ENCODE peak calls at places on chromosomes 12 and 14, in four cellular contexts. Z, D, W and B are unnamed samples.

GRCh38 chr14:68397371-68397779 is 395.5 kb downstream of the ZFP36L1 start:
- DNase-seq in Z (peak; percentile 49), D (no peak), W (no peak), B (no peak)

GRCh38 chr12:60529261-60529660 is 933.4 kb downstream of the SLC16A7 start:
- DNase-seq in Z (no peak), D (no peak), W (no peak), B (no peak)

GRCh38 chr12:32490801-32491200 is 91.4 kb downstream of the FGD4 start:
- DNase-seq in Z (no peak), D (no peak), W (no peak), B (no peak)

GRCh38 chr12:57145460-57146059 is 1.9 kb downstream of the LRP1-AS start:
- DNase-seq in Z (no peak), D (no peak), W (no peak), B (no peak)

GRCh38 chr14:29310757-29311156 is 544.2 kb downstream of the FOXG1 start:
- DNase-seq in Z (peak; percentile 54), D (no peak), W (peak; percentile 88), B (no peak)

GRCh38 chr12:109943811-109944210 is 43.7 kb downstream of the TCHP start:
- DNase-seq in Z (no peak), D (no peak), W (no peak), B (no peak)

GRCh38 chr14:22266141-22266442 is 322.9 kb downstream of the DAD1 start:
- DNase-seq in Z (no peak), D (no peak), W (peak; percentile 74), B (no peak)

GRCh38 chr12:47273191-47273626 is 193.4 kb upstream of the AMIGO2 start:
- DNase-seq in Z (no peak), D (no peak), W (peak; percentile 19), B (no peak)

GRCh38 chr12:56299308-56299852 is 750 bp downstream of the CS start:
- DNase-seq in Z (no peak), D (peak; percentile 72), W (peak; percentile 39), B (no peak)

GRCh38 chr12:118866346-118866745 is 115.0 kb upstream of the SRRM4 start:
- DNase-seq in Z (no peak), D (no peak), W (no peak), B (no peak)

GRCh38 chr14:61337893-61338292 is 16.5 kb downstream of the PRKCH start:
- DNase-seq in Z (no peak), D (peak; percentile 94), W (no peak), B (peak; percentile 90)

GRCh38 chr14:60204104-60204842 is 39.1 kb upstream of the DHRS7 start:
- DNase-seq in Z (no peak), D (no peak), W (no peak), B (no peak)

GRCh38 chr14:59925797-59926196 is 5.9 kb downstream of the LRRC9 start:
- DNase-seq in Z (no peak), D (no peak), W (no peak), B (no peak)

GRCh38 chr12:104733717-104734175 is 224.3 kb downstream of the SLC41A2 start:
- DNase-seq in Z (no peak), D (peak; percentile 47), W (no peak), B (no peak)

GRCh38 chr14:104680806-104681688 is 8.4 kb upstream of the INF2 start:
- DNase-seq in Z (peak; percentile 75), D (no peak), W (peak; percentile 83), B (no peak)

GRCh38 chr14:47935332-47935731 is 259.9 kb upstream of the MDGA2 start:
- DNase-seq in Z (no peak), D (no peak), W (no peak), B (no peak)

GRCh38 chr12:57165741-57166140 is 18.3 kb upstream of the LRP1-AS start:
- DNase-seq in Z (peak; percentile 45), D (no peak), W (peak; percentile 80), B (peak; percentile 12)

GRCh38 chr12:10959777-10960176 is 20.7 kb upstream of the TAS2R14 start:
- DNase-seq in Z (peak; percentile 11), D (peak; percentile 7), W (no peak), B (no peak)

GRCh38 chr14:77556946-77557345 is 58.3 kb upstream of the ISM2 start:
- DNase-seq in Z (no peak), D (no peak), W (no peak), B (no peak)

GRCh38 chr12:14885718-14886201 is at the start of gene MGP:
- DNase-seq in Z (peak; percentile 24), D (no peak), W (no peak), B (no peak)

GRCh38 chr12:54587315-54587821 is 1.1 kb downstream of the PPP1R1A start:
- DNase-seq in Z (no peak), D (no peak), W (no peak), B (no peak)

GRCh38 chr12:104866286-104866685 is 91.8 kb downstream of the SLC41A2 start:
- DNase-seq in Z (peak; percentile 72), D (no peak), W (no peak), B (no peak)

GRCh38 chr12:59046763-59047534 is 126.6 kb upstream of the LRIG3 start:
- DNase-seq in Z (no peak), D (no peak), W (peak; percentile 92), B (no peak)

GRCh38 chr14:103332143-103332919 is 1.7 kb upstream of the EIF5 start:
- DNase-seq in Z (no peak), D (no peak), W (no peak), B (no peak)

GRCh38 chr12:60393093-60393492 is 797.3 kb downstream of the SLC16A7 start:
- DNase-seq in Z (no peak), D (no peak), W (no peak), B (peak; percentile 14)

GRCh38 chr14:76133103-76133502 is 18.6 kb upstream of the GPATCH2L start:
- DNase-seq in Z (peak; percentile 12), D (no peak), W (peak; percentile 23), B (no peak)

GRCh38 chr14:75223664-75224154 is 47.3 kb upstream of the TMED10 start:
- DNase-seq in Z (peak; percentile 38), D (no peak), W (no peak), B (no peak)

GRCh38 chr14:30620178-30620577 is 1.9 kb upstream of the SCFD1 start:
- DNase-seq in Z (peak; percentile 51), D (peak; percentile 34), W (peak; percentile 42), B (no peak)

GRCh38 chr12:108298761-108299275 is 40.3 kb downstream of the CMKLR1 start:
- DNase-seq in Z (no peak), D (no peak), W (no peak), B (no peak)

GRCh38 chr12:64385468-64385867 is 5.1 kb downstream of the C12orf56 start:
- DNase-seq in Z (no peak), D (peak; percentile 48), W (peak; percentile 89), B (no peak)

GRCh38 chr12:45409966-45410365 is 194.1 kb downstream of the ANO6 start:
- DNase-seq in Z (peak; percentile 85), D (no peak), W (peak; percentile 9), B (no peak)

GRCh38 chr12:95820096-95820703 is 29.6 kb upstream of the NTN4 start:
- DNase-seq in Z (peak; percentile 55), D (no peak), W (peak; percentile 66), B (no peak)

GRCh38 chr14:60101801-60102200 is 10.1 kb downstream of the PCNX4 start:
- DNase-seq in Z (peak; percentile 29), D (no peak), W (peak; percentile 13), B (no peak)

GRCh38 chr12:53345486-53346195 is 9.5 kb upstream of the SP7 start:
- DNase-seq in Z (peak; percentile 83), D (no peak), W (no peak), B (no peak)

GRCh38 chr14:67269338-67270060 is 28.3 kb downstream of the PALS1 start:
- DNase-seq in Z (peak; percentile 89), D (no peak), W (no peak), B (no peak)

GRCh38 chr12:111034148-111034910 is 114.0 kb upstream of the MYL2 start:
- DNase-seq in Z (no peak), D (no peak), W (peak; percentile 41), B (no peak)
- H3K4me3 ChIP-seq in Z (no peak within 1 kb of the TSS), D (no peak within 1 kb of the TSS), W (peak within 1 kb of the TSS; percentile 80), B (peak within 1 kb of the TSS; percentile 27)

DNA sequence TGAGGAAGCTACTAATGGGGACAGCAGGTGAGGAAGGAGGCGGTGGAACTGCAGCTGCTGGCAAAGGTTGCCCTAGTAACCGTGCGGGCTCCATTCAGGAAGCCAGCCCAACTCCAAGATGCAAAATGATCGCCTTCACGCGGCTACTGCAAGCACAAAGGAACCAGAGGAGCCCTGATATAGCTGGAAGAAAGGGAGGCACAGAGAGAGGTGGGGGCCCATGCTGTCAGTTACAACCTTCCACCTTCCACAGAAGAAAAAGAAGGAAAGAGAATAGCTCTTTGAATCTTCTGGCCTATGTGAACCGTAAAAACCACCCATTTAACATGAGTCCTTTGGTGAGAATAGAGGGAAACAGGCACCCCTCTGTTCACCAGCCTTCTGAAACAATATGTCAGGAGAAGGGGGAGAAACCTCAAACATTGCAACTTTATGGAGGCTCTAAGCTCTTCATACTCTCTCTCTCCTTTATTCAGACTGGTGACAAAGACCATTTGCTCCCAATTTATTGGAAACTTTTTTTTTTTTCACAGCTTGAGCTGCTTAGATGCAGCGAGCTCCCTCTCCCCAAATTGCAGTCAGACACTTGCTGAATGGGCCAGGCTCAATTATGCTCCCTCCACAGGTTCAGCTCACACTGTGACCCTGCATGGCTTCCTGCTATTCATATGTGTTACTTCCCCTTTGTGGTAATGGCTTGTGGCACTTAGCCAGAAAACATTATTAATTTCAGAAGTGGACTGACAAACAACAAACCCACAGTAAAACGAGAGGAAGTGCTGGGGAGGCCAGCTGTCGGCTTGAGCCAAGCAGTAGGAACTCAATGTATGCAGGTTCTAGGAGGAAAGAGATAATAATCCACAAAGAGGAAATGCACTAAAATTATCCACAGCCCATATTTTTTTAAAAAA is 6.2 kb downstream of the DUSP6 start:
- DNase-seq in Z (peak; percentile 59), D (peak; percentile 75), W (peak; percentile 80), B (no peak)
- H3K4me3 ChIP-seq in Z (no peak overlapping the region), D (peak overlapping the region; percentile 58), W (no peak overlapping the region), B (no peak overlapping the region)

GRCh38 chr14:94175403-94176146 is 1.5 kb downstream of the PPP4R4 start:
- DNase-seq in Z (no peak), D (no peak), W (no peak), B (no peak)
- H3K4me3 ChIP-seq in Z (no peak overlapping the region), D (no peak overlapping the region), W (peak overlapping the region; percentile 96), B (peak overlapping the region; percentile 23)

GRCh38 chr12:21992823-21993222 is 51.6 kb upstream of the ABCC9 start:
- DNase-seq in Z (no peak), D (peak; percentile 68), W (no peak), B (no peak)
- H3K4me3 ChIP-seq in Z (no peak overlapping the region), D (no peak overlapping the region), W (no peak overlapping the region), B (no peak overlapping the region)

GRCh38 chr14:79598339-79598738 is 613.0 kb downstream of the DIO2 start:
- DNase-seq in Z (peak; percentile 46), D (no peak), W (no peak), B (no peak)
- H3K4me3 ChIP-seq in Z (no peak overlapping the region), D (no peak overlapping the region), W (no peak overlapping the region), B (no peak overlapping the region)

GRCh38 chr14:100532916-100533630 is 54.1 kb downstream of the BEGAIN start:
- DNase-seq in Z (peak; percentile 56), D (no peak), W (no peak), B (no peak)
- H3K4me3 ChIP-seq in Z (no peak overlapping the region), D (no peak overlapping the region), W (no peak overlapping the region), B (no peak overlapping the region)

DNA sequence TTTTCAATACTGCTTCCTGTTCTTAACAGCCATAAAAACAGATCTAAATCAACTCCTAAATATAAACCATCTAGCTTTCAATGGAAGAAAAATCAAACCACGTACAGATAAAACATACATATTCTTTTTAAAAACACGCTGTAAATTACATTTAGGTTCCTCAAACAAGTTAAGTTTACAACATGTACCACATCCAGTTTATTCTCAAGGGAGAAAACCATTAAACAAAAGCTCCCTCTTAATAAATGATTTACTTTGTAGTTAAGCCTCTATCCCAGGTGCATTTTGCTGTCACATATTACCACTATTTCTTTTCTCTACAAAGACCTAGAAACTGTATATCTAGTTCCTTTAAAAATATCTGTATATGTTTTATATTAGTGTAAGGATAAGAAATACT is 3.1 kb downstream of the NUMB start:
- DNase-seq in Z (no peak), D (no peak), W (no peak), B (no peak)
- H3K4me3 ChIP-seq in Z (no peak overlapping the region), D (peak overlapping the region; percentile 49), W (no peak overlapping the region), B (no peak overlapping the region)